ENCODE peak calls at places on chromosomes 2 and 18, in nine cellular contexts. One of them, this sample, is unnamed.

GRCh38 chr2:193847140-193847539 is 1652.4 kb upstream of the TMEFF2 start:
- DNase-seq in sigmoid colon: no peak
- DNase-seq in brain microvascular endothelial cell: no peak
- DNase-seq in right cardiac atrium: no peak
- DNase-seq in pancreas: no peak
- DNase-seq in fibroblast of lung: peak; percentile 79
- DNase-seq in A673: no peak
- DNase-seq in RWPE2: no peak
- DNase-seq in CD8-positive, alpha-beta T cell: no peak
- DNase-seq in this sample: no peak

GRCh38 chr2:5286370-5286769 is 405.8 kb upstream of the SOX11 start:
- DNase-seq in fibroblast of lung: no peak
- DNase-seq in RWPE2: no peak
- DNase-seq in A673: no peak
- DNase-seq in right cardiac atrium: no peak
- DNase-seq in pancreas: no peak
- DNase-seq in sigmoid colon: no peak
- DNase-seq in brain microvascular endothelial cell: no peak
- DNase-seq in CD8-positive, alpha-beta T cell: no peak
- DNase-seq in this sample: no peak

GRCh38 chr18:63000839-63001238 is 285.5 kb downstream of the PHLPP1 start:
- DNase-seq in right cardiac atrium: no peak
- DNase-seq in brain microvascular endothelial cell: no peak
- DNase-seq in pancreas: no peak
- DNase-seq in sigmoid colon: no peak
- DNase-seq in CD8-positive, alpha-beta T cell: no peak
- DNase-seq in RWPE2: no peak
- DNase-seq in A673: no peak
- DNase-seq in fibroblast of lung: no peak
- DNase-seq in this sample: no peak

GRCh38 chr2:138959031-138959430 is 178.8 kb upstream of the NXPH2 start:
- DNase-seq in fibroblast of lung: no peak
- DNase-seq in sigmoid colon: no peak
- DNase-seq in CD8-positive, alpha-beta T cell: no peak
- DNase-seq in A673: no peak
- DNase-seq in right cardiac atrium: no peak
- DNase-seq in brain microvascular endothelial cell: no peak
- DNase-seq in RWPE2: no peak
- DNase-seq in pancreas: no peak
- DNase-seq in this sample: no peak

GRCh38 chr2:162253435-162253834 is 10.2 kb upstream of the FAP start:
- DNase-seq in sigmoid colon: no peak
- DNase-seq in RWPE2: no peak
- DNase-seq in brain microvascular endothelial cell: no peak
- DNase-seq in A673: no peak
- DNase-seq in CD8-positive, alpha-beta T cell: no peak
- DNase-seq in right cardiac atrium: no peak
- DNase-seq in pancreas: no peak
- DNase-seq in fibroblast of lung: no peak
- DNase-seq in this sample: no peak

GRCh38 chr2:187875271-187875670 is 321.0 kb upstream of the TFPI start:
- DNase-seq in CD8-positive, alpha-beta T cell: no peak
- DNase-seq in fibroblast of lung: no peak
- DNase-seq in brain microvascular endothelial cell: no peak
- DNase-seq in A673: peak; percentile 8
- DNase-seq in right cardiac atrium: no peak
- DNase-seq in sigmoid colon: no peak
- DNase-seq in pancreas: no peak
- DNase-seq in RWPE2: no peak
- DNase-seq in this sample: no peak

GRCh38 chr2:114281188-114281587 is 161.3 kb upstream of the DPP10 start:
- DNase-seq in brain microvascular endothelial cell: no peak
- DNase-seq in sigmoid colon: no peak
- DNase-seq in A673: no peak
- DNase-seq in fibroblast of lung: no peak
- DNase-seq in pancreas: no peak
- DNase-seq in right cardiac atrium: no peak
- DNase-seq in CD8-positive, alpha-beta T cell: no peak
- DNase-seq in RWPE2: no peak
- DNase-seq in this sample: no peak

GRCh38 chr2:67309281-67309680 is 87.9 kb upstream of the ETAA1 start:
- DNase-seq in brain microvascular endothelial cell: no peak
- DNase-seq in fibroblast of lung: no peak
- DNase-seq in A673: no peak
- DNase-seq in RWPE2: no peak
- DNase-seq in pancreas: no peak
- DNase-seq in sigmoid colon: no peak
- DNase-seq in right cardiac atrium: no peak
- DNase-seq in CD8-positive, alpha-beta T cell: no peak
- DNase-seq in this sample: no peak

GRCh38 chr2:8573942-8574195 is 108.0 kb upstream of the ID2 start:
- DNase-seq in sigmoid colon: no peak
- DNase-seq in RWPE2: no peak
- DNase-seq in CD8-positive, alpha-beta T cell: no peak
- DNase-seq in right cardiac atrium: no peak
- DNase-seq in brain microvascular endothelial cell: no peak
- DNase-seq in fibroblast of lung: no peak
- DNase-seq in A673: no peak
- DNase-seq in pancreas: no peak
- DNase-seq in this sample: no peak

GRCh38 chr2:8573234-8573941 is 108.5 kb upstream of the ID2 start:
- DNase-seq in CD8-positive, alpha-beta T cell: no peak
- DNase-seq in A673: no peak
- DNase-seq in brain microvascular endothelial cell: no peak
- DNase-seq in sigmoid colon: peak; percentile 60
- DNase-seq in right cardiac atrium: no peak
- DNase-seq in pancreas: no peak
- DNase-seq in fibroblast of lung: no peak
- DNase-seq in RWPE2: no peak
- DNase-seq in this sample: no peak

GRCh38 chr2:8575810-8576423 is 105.9 kb upstream of the ID2 start:
- DNase-seq in right cardiac atrium: no peak
- DNase-seq in sigmoid colon: peak; percentile 43
- DNase-seq in CD8-positive, alpha-beta T cell: no peak
- DNase-seq in pancreas: peak; percentile 11
- DNase-seq in A673: no peak
- DNase-seq in brain microvascular endothelial cell: no peak
- DNase-seq in fibroblast of lung: no peak
- DNase-seq in RWPE2: no peak
- DNase-seq in this sample: no peak

GRCh38 chr2:8575011-8575750 is 106.7 kb upstream of the ID2 start:
- DNase-seq in fibroblast of lung: peak; percentile 29
- DNase-seq in pancreas: peak; percentile 22
- DNase-seq in brain microvascular endothelial cell: no peak
- DNase-seq in right cardiac atrium: peak; percentile 81
- DNase-seq in sigmoid colon: peak; percentile 61
- DNase-seq in CD8-positive, alpha-beta T cell: peak; percentile 72
- DNase-seq in A673: no peak
- DNase-seq in RWPE2: no peak
- DNase-seq in this sample: peak; percentile 62

GRCh38 chr2:8574196-8575010 is 107.5 kb upstream of the ID2 start:
- DNase-seq in right cardiac atrium: peak; percentile 52
- DNase-seq in brain microvascular endothelial cell: peak; percentile 20
- DNase-seq in RWPE2: no peak
- DNase-seq in sigmoid colon: peak; percentile 57
- DNase-seq in A673: no peak
- DNase-seq in CD8-positive, alpha-beta T cell: no peak
- DNase-seq in pancreas: no peak
- DNase-seq in fibroblast of lung: peak; percentile 64
- DNase-seq in this sample: no peak
- H3K27me3 ChIP-seq in right cardiac atrium: no peaks in the 10 kb centered on the region
- H3K27me3 ChIP-seq in brain microvascular endothelial cell: no peaks in the 10 kb centered on the region
- H3K27me3 ChIP-seq in RWPE2: no peaks in the 10 kb centered on the region
- H3K27me3 ChIP-seq in sigmoid colon: no peaks in the 10 kb centered on the region
- H3K27me3 ChIP-seq in A673: no peaks in the 10 kb centered on the region
- H3K27me3 ChIP-seq in CD8-positive, alpha-beta T cell: no peaks in the 10 kb centered on the region
- H3K27me3 ChIP-seq in pancreas: no peaks in the 10 kb centered on the region
- H3K27me3 ChIP-seq in fibroblast of lung: no peaks in the 10 kb centered on the region
- H3K27me3 ChIP-seq in this sample: no peaks in the 10 kb centered on the region

GRCh38 chr2:60629801-60630385 is 76.4 kb upstream of the BCL11A start:
- DNase-seq in sigmoid colon: no peak
- DNase-seq in RWPE2: no peak
- DNase-seq in CD8-positive, alpha-beta T cell: no peak
- DNase-seq in fibroblast of lung: no peak
- DNase-seq in pancreas: no peak
- DNase-seq in A673: no peak
- DNase-seq in brain microvascular endothelial cell: no peak
- DNase-seq in right cardiac atrium: no peak
- DNase-seq in this sample: no peak
- H3K27me3 ChIP-seq in sigmoid colon: no peaks in the 10 kb centered on the region
- H3K27me3 ChIP-seq in RWPE2: no peaks in the 10 kb centered on the region
- H3K27me3 ChIP-seq in CD8-positive, alpha-beta T cell: no peaks in the 10 kb centered on the region
- H3K27me3 ChIP-seq in fibroblast of lung: no peaks in the 10 kb centered on the region
- H3K27me3 ChIP-seq in pancreas: no peaks in the 10 kb centered on the region
- H3K27me3 ChIP-seq in A673: peaks cover 92% of the 10 kb centered on the region
- H3K27me3 ChIP-seq in brain microvascular endothelial cell: no peaks in the 10 kb centered on the region
- H3K27me3 ChIP-seq in right cardiac atrium: peaks cover 2% of the 10 kb centered on the region
- H3K27me3 ChIP-seq in this sample: no peaks in the 10 kb centered on the region

GRCh38 chr2:18527822-18528221 is 32.6 kb downstream of the RDH14 start:
- DNase-seq in fibroblast of lung: no peak
- DNase-seq in right cardiac atrium: no peak
- DNase-seq in sigmoid colon: no peak
- DNase-seq in brain microvascular endothelial cell: no peak
- DNase-seq in RWPE2: no peak
- DNase-seq in CD8-positive, alpha-beta T cell: no peak
- DNase-seq in A673: no peak
- DNase-seq in pancreas: no peak
- DNase-seq in this sample: no peak
- H3K27me3 ChIP-seq in fibroblast of lung: no peaks in the 10 kb centered on the region
- H3K27me3 ChIP-seq in right cardiac atrium: no peaks in the 10 kb centered on the region
- H3K27me3 ChIP-seq in sigmoid colon: no peaks in the 10 kb centered on the region
- H3K27me3 ChIP-seq in brain microvascular endothelial cell: no peaks in the 10 kb centered on the region
- H3K27me3 ChIP-seq in RWPE2: no peaks in the 10 kb centered on the region
- H3K27me3 ChIP-seq in CD8-positive, alpha-beta T cell: no peaks in the 10 kb centered on the region
- H3K27me3 ChIP-seq in A673: no peaks in the 10 kb centered on the region
- H3K27me3 ChIP-seq in pancreas: no peaks in the 10 kb centered on the region
- H3K27me3 ChIP-seq in this sample: no peaks in the 10 kb centered on the region

DNA sequence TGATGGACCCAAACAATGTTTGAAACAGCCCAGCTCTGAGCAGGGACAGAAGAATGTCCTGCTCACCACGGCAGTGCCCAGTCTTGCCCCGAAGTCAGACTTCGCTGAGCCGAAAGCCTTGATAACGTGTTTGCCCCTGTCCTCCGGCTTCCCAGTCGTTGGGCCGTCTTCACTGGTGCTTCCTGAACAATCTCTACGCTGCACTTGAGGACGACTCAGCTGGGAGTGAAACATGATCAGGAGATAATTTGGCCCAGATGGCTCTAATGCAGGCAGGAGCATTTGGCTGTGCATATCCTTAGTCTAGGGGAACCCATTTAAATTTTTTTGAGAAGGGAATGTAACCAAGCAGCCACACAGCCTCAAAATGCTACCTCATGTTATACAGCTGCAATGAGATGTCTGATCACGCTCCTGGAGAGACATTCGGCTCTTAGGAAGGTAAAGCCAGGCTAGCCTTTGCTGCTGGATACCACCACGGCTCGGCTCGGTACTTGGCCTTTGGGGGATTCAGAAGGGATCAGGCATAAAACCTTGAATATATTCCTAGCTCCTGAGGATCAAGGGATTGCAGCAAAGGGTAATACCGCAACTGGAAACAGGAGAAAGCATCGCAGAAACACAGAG is 43.6 kb downstream of the FECH start:
- DNase-seq in brain microvascular endothelial cell: peak; percentile 21
- DNase-seq in right cardiac atrium: no peak
- DNase-seq in sigmoid colon: no peak
- DNase-seq in A673: peak; percentile 62
- DNase-seq in fibroblast of lung: peak; percentile 18
- DNase-seq in CD8-positive, alpha-beta T cell: no peak
- DNase-seq in RWPE2: no peak
- DNase-seq in pancreas: no peak
- DNase-seq in this sample: no peak
- H3K27me3 ChIP-seq in brain microvascular endothelial cell: no peaks in the 10 kb centered on the region
- H3K27me3 ChIP-seq in right cardiac atrium: no peaks in the 10 kb centered on the region
- H3K27me3 ChIP-seq in sigmoid colon: no peaks in the 10 kb centered on the region
- H3K27me3 ChIP-seq in A673: no peaks in the 10 kb centered on the region
- H3K27me3 ChIP-seq in fibroblast of lung: no peaks in the 10 kb centered on the region
- H3K27me3 ChIP-seq in CD8-positive, alpha-beta T cell: no peaks in the 10 kb centered on the region
- H3K27me3 ChIP-seq in RWPE2: no peaks in the 10 kb centered on the region
- H3K27me3 ChIP-seq in pancreas: no peaks in the 10 kb centered on the region
- H3K27me3 ChIP-seq in this sample: no peaks in the 10 kb centered on the region

GRCh38 chr18:26553943-26554342 is 5.6 kb upstream of the KCTD1 start:
- DNase-seq in CD8-positive, alpha-beta T cell: no peak
- DNase-seq in sigmoid colon: no peak
- DNase-seq in A673: no peak
- DNase-seq in pancreas: no peak
- DNase-seq in RWPE2: no peak
- DNase-seq in right cardiac atrium: no peak
- DNase-seq in fibroblast of lung: no peak
- DNase-seq in brain microvascular endothelial cell: no peak
- DNase-seq in this sample: no peak

GRCh38 chr18:26549486-26550435 is 1.4 kb upstream of the KCTD1 start:
- DNase-seq in fibroblast of lung: peak; percentile 77
- DNase-seq in RWPE2: peak; percentile 79
- DNase-seq in sigmoid colon: peak; percentile 80
- DNase-seq in A673: peak; percentile 31
- DNase-seq in pancreas: peak; percentile 72
- DNase-seq in brain microvascular endothelial cell: no peak
- DNase-seq in right cardiac atrium: peak; percentile 92
- DNase-seq in CD8-positive, alpha-beta T cell: no peak
- DNase-seq in this sample: no peak

GRCh38 chr18:26548144-26549102 is at the start of gene KCTD1:
- DNase-seq in RWPE2: peak; percentile 78
- DNase-seq in CD8-positive, alpha-beta T cell: peak; percentile 56
- DNase-seq in brain microvascular endothelial cell: peak; percentile 86
- DNase-seq in sigmoid colon: peak; percentile 86
- DNase-seq in pancreas: peak; percentile 87
- DNase-seq in right cardiac atrium: peak; percentile 94
- DNase-seq in A673: peak; percentile 89
- DNase-seq in fibroblast of lung: peak; percentile 87
- DNase-seq in this sample: peak; percentile 90

GRCh38 chr18:26549103-26549485 is 741 bp upstream of the KCTD1 start:
- DNase-seq in right cardiac atrium: peak; percentile 76
- DNase-seq in fibroblast of lung: peak; percentile 65
- DNase-seq in A673: peak; percentile 18
- DNase-seq in pancreas: no peak
- DNase-seq in brain microvascular endothelial cell: no peak
- DNase-seq in CD8-positive, alpha-beta T cell: no peak
- DNase-seq in RWPE2: no peak
- DNase-seq in sigmoid colon: peak; percentile 69
- DNase-seq in this sample: no peak

DNA sequence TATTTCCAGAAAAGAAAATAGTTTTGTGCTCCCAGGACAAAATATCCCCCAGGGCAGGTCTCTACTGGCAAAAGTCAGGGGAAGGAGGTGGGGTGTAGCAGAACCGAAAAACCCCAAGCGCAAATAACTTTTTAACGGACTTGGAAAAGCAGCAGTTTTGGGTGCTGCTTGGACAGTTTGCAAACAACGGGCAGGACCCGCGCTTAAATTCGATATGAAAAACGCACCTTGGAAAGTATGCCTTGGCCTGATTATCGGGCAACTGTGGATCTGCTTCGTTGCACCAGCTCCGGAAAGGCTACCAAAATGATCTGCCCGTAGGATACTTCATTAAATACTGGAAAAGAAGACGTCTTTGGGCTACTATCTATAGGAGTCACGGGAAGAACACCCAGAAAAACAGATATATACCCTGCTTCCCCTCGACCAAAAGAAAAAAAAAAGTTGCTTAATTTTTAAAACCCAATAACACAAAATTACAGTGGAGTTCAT is 2.9 kb upstream of the KCTD1 start:
- DNase-seq in RWPE2: no peak
- DNase-seq in brain microvascular endothelial cell: no peak
- DNase-seq in CD8-positive, alpha-beta T cell: no peak
- DNase-seq in right cardiac atrium: no peak
- DNase-seq in fibroblast of lung: no peak
- DNase-seq in sigmoid colon: no peak
- DNase-seq in A673: no peak
- DNase-seq in pancreas: no peak
- DNase-seq in this sample: no peak
- H3K27me3 ChIP-seq in RWPE2: no peaks in the 10 kb centered on the region
- H3K27me3 ChIP-seq in brain microvascular endothelial cell: peaks cover 22% of the 10 kb centered on the region
- H3K27me3 ChIP-seq in CD8-positive, alpha-beta T cell: peaks cover 14% of the 10 kb centered on the region
- H3K27me3 ChIP-seq in right cardiac atrium: no peaks in the 10 kb centered on the region
- H3K27me3 ChIP-seq in fibroblast of lung: peaks cover 36% of the 10 kb centered on the region
- H3K27me3 ChIP-seq in sigmoid colon: peaks cover 35% of the 10 kb centered on the region
- H3K27me3 ChIP-seq in A673: peaks cover 90% of the 10 kb centered on the region
- H3K27me3 ChIP-seq in pancreas: no peaks in the 10 kb centered on the region
- H3K27me3 ChIP-seq in this sample: no peaks in the 10 kb centered on the region